ENCODE peak calls at places on chromosomes 5 and 9, in five cellular contexts. Y, M, O, C and J are unnamed samples.

GRCh38 chr9:93193373-93193725 is 9.4 kb downstream of the WNK2 start:
- DNase-seq in O (no peak), C (no peak), Y (no peak), M (no peak), J (no peak)

GRCh38 chr9:106885451-106885850 is 22.5 kb downstream of the ZNF462 start:
- DNase-seq in C (peak), M (no peak), Y (no peak), O (no peak), J (no peak)

GRCh38 chr5:154795235-154795596 is 40.0 kb downstream of the LARP1 start:
- DNase-seq in O (no peak), Y (no peak), C (no peak), M (no peak), J (no peak)

GRCh38 chr5:148186248-148187003 is 16.4 kb upstream of the SPINK6 start:
- DNase-seq in M (no peak), C (peak), O (peak), Y (no peak), J (no peak)

GRCh38 chr5:126414874-126415502 is 8.2 kb upstream of the GRAMD2B start:
- DNase-seq in M (no peak), O (no peak), Y (peak), C (peak), J (no peak)

GRCh38 chr9:31916591-31917223 is 467.7 kb upstream of the ACO1 start:
- DNase-seq in Y (no peak), O (no peak), C (no peak), M (no peak), J (no peak)

GRCh38 chr5:72234265-72234700 is 85.8 kb downstream of the MRPS27 start:
- DNase-seq in Y (no peak), O (peak), C (peak), M (no peak), J (no peak)

GRCh38 chr9:15837079-15837679 is 284.3 kb downstream of the CCDC171 start:
- DNase-seq in C (peak), Y (peak), M (no peak), O (peak), J (no peak)

GRCh38 chr5:101404531-101404930 is 501.4 kb upstream of the ST8SIA4 start:
- DNase-seq in C (no peak), O (no peak), M (no peak), Y (no peak), J (no peak)

GRCh38 chr9:102728946-102729345 is 266.2 kb upstream of the CYLC2 start:
- DNase-seq in C (no peak), Y (no peak), O (no peak), M (no peak), J (no peak)

GRCh38 chr9:37971107-37971459 is 67.2 kb upstream of the SLC25A51 start:
- DNase-seq in C (no peak), M (no peak), O (no peak), Y (no peak), J (peak)

GRCh38 chr9:94639045-94639995 is at the start of gene FBP1:
- DNase-seq in Y (peak), M (peak), O (peak), C (no peak), J (peak)

GRCh38 chr5:156400542-156400941 is 73.6 kb downstream of the SGCD start:
- DNase-seq in O (no peak), M (no peak), Y (no peak), C (no peak), J (no peak)

GRCh38 chr9:98807811-98808195 is 333 bp downstream of the GALNT12 start:
- DNase-seq in O (peak), Y (no peak), M (peak), C (no peak), J (no peak)

GRCh38 chr9:135137398-135137832 is 49.9 kb downstream of the OLFM1 start:
- DNase-seq in O (no peak), M (peak), C (no peak), Y (no peak), J (no peak)

GRCh38 chr5:34499001-34499734 is 157.0 kb upstream of the RAI14 start:
- DNase-seq in M (no peak), Y (no peak), O (peak), C (peak), J (no peak)

GRCh38 chr5:93790401-93790800 is 49.0 kb upstream of the POU5F2 start:
- DNase-seq in M (no peak), O (no peak), C (peak), Y (no peak), J (no peak)

GRCh38 chr5:123874600-123875201 is 362.7 kb downstream of the CSNK1G3 start:
- DNase-seq in Y (peak), C (peak), O (no peak), M (peak), J (no peak)

GRCh38 chr9:69324549-69325401 is at the start of gene ENTREP1:
- DNase-seq in O (no peak), C (no peak), M (peak), Y (peak), J (peak)

GRCh38 chr9:110543631-110544051 is 35.9 kb downstream of the SVEP1 start:
- DNase-seq in C (no peak), O (no peak), M (no peak), Y (peak), J (no peak)

GRCh38 chr5:55160493-55161209 is 680 bp downstream of the GPX8 start:
- DNase-seq in C (peak), Y (peak), O (no peak), M (peak), J (peak)

GRCh38 chr9:73183917-73184861 is 32.5 kb downstream of the ANXA1 start:
- DNase-seq in C (no peak), O (no peak), M (no peak), Y (no peak), J (no peak)

GRCh38 chr5:30239331-30240022 is 954.0 kb upstream of the CDH6 start:
- DNase-seq in O (no peak), C (no peak), Y (no peak), M (no peak), J (no peak)

GRCh38 chr5:54024466-54024865 is 285.9 kb downstream of the ARL15 start:
- DNase-seq in O (no peak), Y (no peak), C (no peak), M (no peak), J (no peak)

GRCh38 chr9:89732295-89732951 is 127.6 kb downstream of the GADD45G start:
- DNase-seq in Y (no peak), O (no peak), C (no peak), M (no peak), J (no peak)

GRCh38 chr9:78261403-78262001 is 25.6 kb downstream of the CEP78 start:
- DNase-seq in C (no peak), O (no peak), Y (no peak), M (no peak), J (no peak)

GRCh38 chr5:137148128-137148527 is 351.0 kb downstream of the SPOCK1 start:
- DNase-seq in C (no peak), M (no peak), Y (no peak), O (no peak), J (no peak)

GRCh38 chr5:9058161-9058560 is 487.7 kb downstream of the SEMA5A start:
- DNase-seq in Y (no peak), C (peak), O (no peak), M (no peak), J (no peak)

GRCh38 chr9:12916037-12916436 is 141.2 kb downstream of the LURAP1L start:
- DNase-seq in C (no peak), O (no peak), M (peak), Y (no peak), J (no peak)

GRCh38 chr5:90888511-90889324 is 330.1 kb downstream of the ADGRV1 start:
- DNase-seq in C (no peak), M (no peak), O (no peak), Y (no peak), J (no peak)

GRCh38 chr5:80623911-80624457 is 30.5 kb upstream of the MSH3 start:
- DNase-seq in C (no peak), O (no peak), M (no peak), Y (no peak), J (no peak)

GRCh38 chr9:76181020-76181641 is 213.1 kb downstream of the RFK start:
- DNase-seq in O (peak), C (peak), Y (no peak), M (no peak), J (no peak)

GRCh38 chr9:89274838-89275237 is 36.2 kb upstream of the CKS2 start:
- DNase-seq in O (peak), Y (no peak), M (no peak), C (peak), J (no peak)

GRCh38 chr5:89401659-89402058 is 518.7 kb upstream of the MEF2C start:
- DNase-seq in M (no peak), O (no peak), C (no peak), Y (no peak), J (no peak)

GRCh38 chr5:135182675-135183074 is 148.6 kb upstream of the PITX1 start:
- DNase-seq in C (no peak), M (no peak), O (no peak), Y (no peak), J (no peak)

GRCh38 chr5:139137703-139138102 is 60.5 kb downstream of the SIL1 start:
- DNase-seq in O (no peak), M (no peak), Y (no peak), C (peak), J (no peak)